ENCODE peak calls at places on chromosomes 12 and 14, in ten cellular contexts. D is lower leg skin, C is fibroblast of mammary gland, Y is suprapubic skin, X is Caco-2, A is PC-3, M is heart right ventricle, L is GM10248, W is astrocyte of the cerebellum, B is neural crest cell. H is an unnamed sample.

GRCh38 chr14:74395094-74395493 is 30.9 kb downstream of the SYNDIG1L start:
- DNase-seq in D (no peak), X (no peak), W (no peak), C (no peak), M (no peak), Y (peak), L (no peak), A (no peak), B (no peak), H (no peak)

GRCh38 chr12:53476769-53477209 is 22.5 kb downstream of the MAP3K12 start:
- DNase-seq in B (no peak), W (no peak), X (no peak), M (no peak), D (no peak), Y (no peak), L (no peak), C (peak), A (peak), H (no peak)

GRCh38 chr14:99601301-99601945 is 2.6 kb downstream of the CCDC85C start:
- DNase-seq in L (no peak), A (peak), Y (no peak), D (no peak), W (peak), C (peak), M (no peak), B (no peak), X (no peak), H (no peak)

GRCh38 chr12:80681287-80681686 is 26.1 kb upstream of the MYF6 start:
- DNase-seq in D (no peak), Y (no peak), C (no peak), W (no peak), A (no peak), L (no peak), M (no peak), X (no peak), B (no peak), H (no peak)

GRCh38 chr12:95215925-95216324 is 1.3 kb downstream of the FGD6 start:
- DNase-seq in W (peak), A (peak), X (no peak), B (no peak), L (no peak), C (peak), D (no peak), M (no peak), Y (no peak), H (no peak)

GRCh38 chr12:62834971-62835547 is 99.9 kb downstream of the PPM1H start:
- DNase-seq in D (no peak), L (no peak), Y (no peak), W (peak), C (peak), B (no peak), A (peak), M (no peak), X (no peak), H (no peak)

GRCh38 chr14:63986789-63987533 is 134.2 kb downstream of the SYNE2 start:
- DNase-seq in C (peak), B (no peak), Y (no peak), W (peak), L (no peak), A (peak), X (no peak), D (no peak), M (no peak), H (no peak)

GRCh38 chr14:104421892-104422291 is 157.7 kb upstream of the C14orf180 start:
- DNase-seq in C (no peak), X (no peak), A (no peak), Y (peak), W (no peak), B (no peak), D (peak), L (no peak), M (no peak), H (peak)

GRCh38 chr12:27493260-27493935 is 30.6 kb upstream of the PPFIBP1 start:
- DNase-seq in D (no peak), C (no peak), X (no peak), B (no peak), A (peak), L (no peak), W (no peak), M (no peak), Y (no peak), H (no peak)

GRCh38 chr14:61064210-61064609 is 83.2 kb downstream of the SLC38A6 start:
- DNase-seq in X (no peak), A (no peak), C (no peak), L (no peak), Y (no peak), M (no peak), B (no peak), D (no peak), W (no peak), H (no peak)

GRCh38 chr14:89720741-89721315 is 233.7 kb downstream of the EFCAB11 start:
- DNase-seq in A (no peak), X (no peak), B (no peak), Y (no peak), W (no peak), D (no peak), L (peak), M (peak), C (no peak), H (peak)

GRCh38 chr12:58530421-58531067 is 389.8 kb downstream of the LRIG3 start:
- DNase-seq in C (peak), L (no peak), A (peak), B (no peak), Y (no peak), D (no peak), W (peak), X (no peak), M (no peak), H (no peak)

GRCh38 chr14:90627478-90627877 is 188.8 kb downstream of the TTC7B start:
- DNase-seq in D (no peak), B (no peak), M (no peak), C (no peak), W (no peak), L (no peak), X (no peak), A (no peak), Y (no peak), H (peak)

GRCh38 chr12:70645494-70646317 is 8.5 kb upstream of the PTPRB start:
- DNase-seq in W (peak), B (no peak), X (peak), L (no peak), M (peak), A (peak), D (peak), Y (no peak), C (peak), H (peak)

GRCh38 chr14:86799244-86799647 is 1193.7 kb downstream of the GALC start:
- DNase-seq in A (peak), B (no peak), C (peak), L (no peak), X (no peak), Y (no peak), W (peak), M (no peak), D (no peak), H (no peak)
- TF ChIP-seq CTCF in A (no peak), B (no peak), C (peak), L (no peak), X (no peak), Y (no peak), W (no peak), M (no peak), D (no peak), H (no peak)

GRCh38 chr12:69287556-69287955 is 48.2 kb downstream of the CPSF6 start:
- DNase-seq in W (no peak), C (no peak), Y (no peak), A (no peak), L (no peak), M (no peak), D (no peak), X (no peak), B (no peak), H (no peak)

GRCh38 chr12:69278814-69279782 is 39.7 kb downstream of the CPSF6 start:
- DNase-seq in B (no peak), C (no peak), M (no peak), A (no peak), W (no peak), X (no peak), Y (no peak), L (no peak), D (no peak), H (no peak)

GRCh38 chr12:69284131-69284530 is 44.8 kb downstream of the CPSF6 start:
- DNase-seq in A (peak), D (peak), C (peak), B (peak), X (peak), M (peak), L (peak), Y (peak), W (peak), H (peak)
- TF ChIP-seq CTCF in A (no peak), D (no peak), C (peak), B (peak), X (no peak), M (peak), L (no peak), Y (no peak), W (peak), H (peak)

GRCh38 chr12:22082190-22082701 is 36.2 kb downstream of the CMAS start:
- DNase-seq in M (no peak), L (no peak), B (no peak), W (no peak), Y (no peak), D (no peak), A (no peak), C (no peak), X (no peak), H (no peak)

GRCh38 chr12:22088886-22089285 is 42.9 kb downstream of the CMAS start:
- DNase-seq in Y (no peak), C (no peak), D (no peak), M (no peak), A (peak), W (no peak), X (no peak), B (no peak), L (no peak), H (no peak)

GRCh38 chr12:22084852-22085251 is 38.8 kb downstream of the CMAS start:
- DNase-seq in B (no peak), C (no peak), Y (no peak), A (no peak), W (no peak), L (no peak), X (no peak), M (no peak), D (no peak), H (no peak)

DNA sequence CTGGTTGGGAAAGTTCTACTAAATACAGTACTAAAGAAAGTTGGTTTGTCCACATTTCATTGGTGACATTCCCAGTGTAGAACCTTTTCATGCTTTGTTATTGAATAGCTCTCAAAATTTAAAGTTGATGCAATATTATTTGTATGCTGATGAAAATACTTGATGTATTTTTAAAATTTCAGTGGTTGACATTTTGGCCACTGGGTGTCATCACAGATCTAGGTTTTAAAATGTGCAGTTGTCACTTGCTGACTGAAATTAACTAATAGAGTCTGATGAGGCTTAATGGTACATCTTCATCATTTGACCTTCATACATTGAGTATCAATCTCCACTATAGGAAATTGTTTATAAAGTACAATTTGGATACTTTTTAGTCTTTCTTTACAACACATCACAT is 37.1 kb downstream of the CMAS start:
- DNase-seq in C (peak), Y (no peak), B (no peak), M (no peak), A (peak), W (peak), X (no peak), L (no peak), D (no peak), H (no peak)
- TF ChIP-seq CTCF in C (peak), Y (peak), B (peak), M (peak), A (peak), W (peak), X (peak), L (peak), D (no peak), H (peak)

GRCh38 chr12:69091447-69092022 is 147.8 kb upstream of the CPSF6 start:
- DNase-seq in X (no peak), M (no peak), L (no peak), C (no peak), W (no peak), B (no peak), D (no peak), A (no peak), Y (no peak), H (no peak)
- TF ChIP-seq CTCF in X (no peak), M (no peak), L (no peak), C (no peak), W (no peak), B (no peak), D (no peak), A (no peak), Y (no peak), H (no peak)

DNA sequence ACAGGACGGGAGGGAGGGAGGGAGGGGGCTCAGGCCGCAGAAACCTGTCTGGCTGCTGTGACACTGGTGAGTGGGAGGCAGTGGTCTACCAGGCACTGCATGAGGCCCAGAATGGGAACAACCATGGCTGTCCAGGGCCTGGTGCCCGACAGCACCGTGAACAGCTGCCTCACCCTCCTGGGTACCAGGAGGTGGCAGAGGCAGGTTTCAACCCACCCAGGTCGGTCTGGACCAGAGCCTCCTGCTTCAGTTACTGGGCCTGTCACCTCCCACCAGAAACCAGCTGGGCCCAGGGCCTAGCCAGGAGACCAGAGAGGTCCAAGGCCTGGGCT is 80.2 kb downstream of the ITPK1 start:
- DNase-seq in M (no peak), X (no peak), W (no peak), A (no peak), L (no peak), C (no peak), D (no peak), Y (no peak), B (no peak), H (no peak)
- TF ChIP-seq CTCF in M (no peak), X (no peak), W (no peak), A (no peak), L (no peak), C (no peak), D (no peak), Y (no peak), B (no peak), H (no peak)

GRCh38 chr12:8780389-8780788 is 42.0 kb upstream of the A2ML1 start:
- DNase-seq in B (no peak), Y (no peak), M (no peak), D (no peak), C (peak), W (peak), L (no peak), A (peak), X (no peak), H (no peak)
- TF ChIP-seq CTCF in B (peak), Y (peak), M (peak), D (no peak), C (peak), W (peak), L (peak), A (peak), X (peak), H (no peak)

H was measured in psoas muscle.